ENCODE peak calls at places on chromosomes 4 and X, in four cellular contexts. One of them, this sample, is unnamed. For H3K4me1, the result is how much of the 10 kb centered on the place peaks cover.

GRCh38 chr4:188107931-188108843 is 1.2 kb downstream of the TRIML2 start:
- DNase-seq in trophoblast cell: peak
- DNase-seq in ascending aorta: no peak
- DNase-seq in colonic mucosa: no peak
- DNase-seq in this sample: no peak

GRCh38 chrX:82134378-82134777 is 932.5 kb downstream of the SH3BGRL start:
- DNase-seq in colonic mucosa: no peak
- DNase-seq in ascending aorta: no peak
- DNase-seq in trophoblast cell: no peak
- DNase-seq in this sample: no peak

GRCh38 chr4:110615366-110616161 is 7.3 kb downstream of the PITX2 start:
- DNase-seq in colonic mucosa: no peak
- DNase-seq in trophoblast cell: no peak
- DNase-seq in ascending aorta: no peak
- DNase-seq in this sample: no peak

GRCh38 chrX:48648299-48648698 is 35.3 kb upstream of the WAS start:
- DNase-seq in trophoblast cell: peak
- DNase-seq in ascending aorta: no peak
- DNase-seq in colonic mucosa: peak
- DNase-seq in this sample: peak

GRCh38 chrX:80765226-80765625 is 44.5 kb downstream of the BRWD3 start:
- DNase-seq in trophoblast cell: peak
- DNase-seq in ascending aorta: no peak
- DNase-seq in colonic mucosa: no peak
- DNase-seq in this sample: no peak

GRCh38 chr4:37453004-37453360 is 208.4 kb downstream of the NWD2 start:
- DNase-seq in colonic mucosa: peak
- DNase-seq in ascending aorta: no peak
- DNase-seq in trophoblast cell: peak
- DNase-seq in this sample: peak

GRCh38 chr4:123397276-123398150 is 918 bp downstream of the SPRY1 start:
- DNase-seq in colonic mucosa: peak
- DNase-seq in trophoblast cell: peak
- DNase-seq in ascending aorta: no peak
- DNase-seq in this sample: peak

GRCh38 chr4:128700659-128701350 is 108.7 kb upstream of the JADE1 start:
- DNase-seq in ascending aorta: no peak
- DNase-seq in trophoblast cell: no peak
- DNase-seq in colonic mucosa: no peak
- DNase-seq in this sample: no peak

DNA sequence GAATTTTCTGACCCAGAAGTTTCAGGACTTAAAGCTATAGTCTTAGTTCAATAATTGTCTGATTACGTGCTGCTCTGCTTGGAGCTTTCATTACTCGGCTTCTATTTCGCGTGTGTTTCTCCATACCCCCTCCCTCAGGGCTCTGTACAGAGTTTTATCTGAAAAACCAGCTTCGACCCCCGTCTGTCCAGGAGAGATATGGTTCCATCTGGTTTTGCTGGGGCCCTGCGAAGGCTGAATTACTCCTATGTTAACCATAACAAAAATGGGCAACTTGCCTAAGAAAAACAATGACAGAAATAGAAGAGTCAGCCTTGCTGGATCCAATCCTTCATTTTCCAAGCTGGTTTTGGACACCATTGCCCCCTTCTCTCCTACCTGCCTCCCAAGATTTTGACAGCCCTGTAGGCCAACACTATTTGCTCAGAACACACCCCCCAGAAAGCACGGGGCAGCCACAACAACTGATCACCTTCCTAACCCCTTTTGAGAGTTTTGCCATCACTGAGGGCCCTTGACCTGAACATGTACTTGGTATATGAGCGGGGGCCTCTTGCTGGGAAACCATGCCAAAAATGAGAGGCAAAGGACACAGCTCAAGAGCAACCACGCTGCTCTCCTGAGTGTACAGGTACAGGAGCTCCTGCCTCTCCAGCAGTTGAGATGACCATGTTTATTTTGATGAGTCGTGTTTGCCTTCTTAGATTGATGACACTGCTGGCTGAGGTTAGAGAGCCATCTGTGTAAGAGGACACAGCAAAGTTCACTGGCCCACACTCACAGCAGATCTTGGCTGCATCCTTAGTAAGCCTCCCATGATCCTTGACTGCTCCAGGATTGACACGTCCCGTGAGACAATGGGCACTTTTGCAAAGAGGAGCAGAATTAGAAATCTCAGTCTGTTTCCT is 36.2 kb upstream of the ATP6AP2 start:
- DNase-seq in colonic mucosa: no peak
- DNase-seq in ascending aorta: no peak
- DNase-seq in trophoblast cell: no peak
- DNase-seq in this sample: no peak
- H3K4me3 ChIP-seq in colonic mucosa: no peak
- H3K4me3 ChIP-seq in ascending aorta: peak
- H3K4me3 ChIP-seq in trophoblast cell: no peak
- H3K4me3 ChIP-seq in this sample: no peak

GRCh38 chr4:182062458-182062857 is 180.7 kb upstream of the TENM3 start:
- DNase-seq in trophoblast cell: no peak
- DNase-seq in ascending aorta: no peak
- DNase-seq in colonic mucosa: no peak
- DNase-seq in this sample: no peak
- H3K4me1 ChIP-seq in trophoblast cell: under half
- H3K4me1 ChIP-seq in ascending aorta: under half
- H3K4me1 ChIP-seq in colonic mucosa: under half
- H3K4me1 ChIP-seq in this sample: under half

GRCh38 chrX:105553118-105553517 is 269.2 kb upstream of the NRK start:
- DNase-seq in trophoblast cell: no peak
- DNase-seq in ascending aorta: no peak
- DNase-seq in colonic mucosa: no peak
- DNase-seq in this sample: no peak
- H3K27ac ChIP-seq in trophoblast cell: no peak
- H3K27ac ChIP-seq in ascending aorta: no peak
- H3K27ac ChIP-seq in colonic mucosa: no peak
- H3K27ac ChIP-seq in this sample: no peak

DNA sequence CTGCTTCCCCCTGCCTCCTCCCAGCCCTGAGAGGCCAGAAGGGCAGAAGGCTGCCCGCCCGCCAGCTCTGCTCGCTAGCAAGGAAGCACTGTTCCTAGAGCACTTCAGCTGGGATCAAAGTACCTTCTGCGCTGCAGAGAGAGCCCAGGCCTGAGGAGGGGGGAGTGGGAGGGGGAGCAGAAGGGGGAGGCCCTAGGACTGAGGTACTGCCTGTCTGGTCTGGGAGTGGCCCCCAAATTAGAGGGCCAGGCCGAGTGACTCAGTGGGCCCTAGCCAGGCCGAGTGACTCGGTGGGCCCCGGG is 2.7 kb upstream of the BGN start:
- DNase-seq in ascending aorta: no peak
- DNase-seq in trophoblast cell: no peak
- DNase-seq in colonic mucosa: no peak
- DNase-seq in this sample: no peak
- H3K4me3 ChIP-seq in ascending aorta: no peak
- H3K4me3 ChIP-seq in trophoblast cell: no peak
- H3K4me3 ChIP-seq in colonic mucosa: no peak
- H3K4me3 ChIP-seq in this sample: no peak

GRCh38 chrX:19687395-19687794 is 172.1 kb upstream of the MAP3K15 start:
- DNase-seq in colonic mucosa: no peak
- DNase-seq in ascending aorta: no peak
- DNase-seq in trophoblast cell: no peak
- DNase-seq in this sample: no peak
- H3K4me1 ChIP-seq in colonic mucosa: under half
- H3K4me1 ChIP-seq in ascending aorta: under half
- H3K4me1 ChIP-seq in trophoblast cell: under half
- H3K4me1 ChIP-seq in this sample: under half

DNA sequence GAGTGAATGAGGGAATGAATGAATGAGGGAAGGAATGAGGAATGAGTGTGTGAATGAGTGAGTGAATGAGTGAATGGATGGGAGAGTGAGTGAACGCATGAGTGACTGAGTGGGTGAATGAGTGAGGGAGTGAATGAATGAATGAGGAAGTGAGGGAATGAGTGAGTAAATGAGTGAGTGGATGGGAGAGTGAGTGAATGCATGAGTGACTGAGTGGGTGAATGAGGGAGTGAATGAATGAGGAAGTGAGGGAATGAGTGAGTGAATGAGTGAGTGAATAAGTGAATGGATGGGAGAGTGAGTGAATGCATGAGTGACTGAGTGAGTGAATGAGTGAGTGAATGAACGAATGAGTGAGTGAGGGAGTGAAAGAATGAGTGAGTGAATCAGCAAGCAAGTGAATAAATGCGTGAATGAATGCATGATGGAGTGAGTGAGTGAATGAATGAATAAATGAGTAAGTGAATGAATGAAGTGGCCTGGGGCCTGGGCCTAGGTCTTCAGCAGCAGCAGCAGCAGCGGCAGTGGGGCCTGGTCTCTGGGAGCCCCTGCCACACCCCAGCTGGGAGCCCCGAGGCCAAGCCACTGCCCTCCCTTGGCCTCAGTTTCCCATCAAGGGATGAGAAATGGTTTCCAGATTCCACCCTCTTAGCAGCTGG is 16.2 kb upstream of the PSAPL1 start:
- DNase-seq in trophoblast cell: no peak
- DNase-seq in colonic mucosa: no peak
- DNase-seq in ascending aorta: no peak
- DNase-seq in this sample: no peak
- H3K27ac ChIP-seq in trophoblast cell: no peak
- H3K27ac ChIP-seq in colonic mucosa: no peak
- H3K27ac ChIP-seq in ascending aorta: no peak
- H3K27ac ChIP-seq in this sample: no peak

This sample was measured in body of pancreas.